ENCODE peak calls at places on chromosomes 6 and 20, in nine cellular contexts. E, H, J, A, W, F, U, Y and I are unnamed samples.

GRCh38 chr20:47753571-47754120 is 31.6 kb downstream of the SULF2 start:
- DNase-seq in E (no peak), H (no peak), J (no peak), A (no peak), W (no peak), F (no peak), U (no peak), Y (no peak), I (no peak)

GRCh38 chr6:110140650-110141049 is 38.8 kb downstream of the WASF1 start:
- DNase-seq in E (peak), H (no peak), J (no peak), A (no peak), W (peak), F (no peak), U (no peak), Y (no peak), I (no peak)

GRCh38 chr20:38888059-38888831 is 38.0 kb upstream of the FAM83D start:
- DNase-seq in E (no peak), H (no peak), J (no peak), A (no peak), W (no peak), F (no peak), U (no peak), Y (no peak), I (peak)

GRCh38 chr6:7390218-7390878 is 740 bp downstream of the RIOK1 start:
- DNase-seq in E (no peak), H (peak), J (no peak), A (no peak), W (no peak), F (no peak), U (peak), Y (no peak), I (no peak)

GRCh38 chr6:2008383-2008976 is 236.9 kb downstream of the GMDS start:
- DNase-seq in E (no peak), H (no peak), J (no peak), A (no peak), W (no peak), F (no peak), U (no peak), Y (no peak), I (no peak)

GRCh38 chr6:112296122-112296521 is 41.8 kb upstream of the LAMA4 start:
- DNase-seq in E (peak), H (no peak), J (no peak), A (no peak), W (peak), F (no peak), U (no peak), Y (no peak), I (no peak)

GRCh38 chr20:62416651-62417637 is 9.9 kb upstream of the CABLES2 start:
- DNase-seq in E (no peak), H (no peak), J (no peak), A (no peak), W (no peak), F (no peak), U (no peak), Y (no peak), I (no peak)

GRCh38 chr6:11224252-11224965 is 8.1 kb downstream of the NEDD9 start:
- DNase-seq in E (no peak), H (peak), J (peak), A (no peak), W (no peak), F (peak), U (no peak), Y (no peak), I (no peak)

GRCh38 chr6:139372326-139373153 is 1.9 kb downstream of the CITED2 start:
- DNase-seq in E (no peak), H (no peak), J (no peak), A (no peak), W (no peak), F (no peak), U (no peak), Y (no peak), I (no peak)

GRCh38 chr6:31738048-31738979 is 1.5 kb upstream of the MSH5 start:
- DNase-seq in E (peak), H (peak), J (peak), A (no peak), W (peak), F (peak), U (peak), Y (peak), I (peak)

GRCh38 chr6:168367285-168367720 is 47.7 kb upstream of the DACT2 start:
- DNase-seq in E (no peak), H (no peak), J (no peak), A (no peak), W (no peak), F (no peak), U (no peak), Y (no peak), I (peak)

GRCh38 chr6:140090871-140091270 is 716.4 kb upstream of the CITED2 start:
- DNase-seq in E (no peak), H (no peak), J (no peak), A (no peak), W (no peak), F (no peak), U (no peak), Y (no peak), I (no peak)

GRCh38 chr20:64035933-64036345 is at the start of gene C20orf204:
- DNase-seq in E (no peak), H (no peak), J (no peak), A (no peak), W (no peak), F (no peak), U (no peak), Y (no peak), I (no peak)

GRCh38 chr20:47785900-47786762 is 850 bp upstream of the SULF2 start:
- DNase-seq in E (peak), H (peak), J (peak), A (peak), W (peak), F (no peak), U (no peak), Y (peak), I (no peak)

GRCh38 chr6:101445527-101445926 is 52.0 kb downstream of the GRIK2 start:
- DNase-seq in E (peak), H (no peak), J (no peak), A (no peak), W (peak), F (no peak), U (no peak), Y (no peak), I (no peak)

GRCh38 chr6:22873531-22874136 is 304.3 kb downstream of the HDGFL1 start:
- DNase-seq in E (no peak), H (no peak), J (no peak), A (peak), W (no peak), F (no peak), U (no peak), Y (no peak), I (no peak)

GRCh38 chr20:62741191-62741676 is 32.6 kb downstream of the NTSR1 start:
- DNase-seq in E (no peak), H (no peak), J (no peak), A (no peak), W (no peak), F (no peak), U (no peak), Y (no peak), I (peak)